ENCODE peak calls at places on chromosomes 4 and X, in five cellular contexts. G is AG08395, A is cardiac septum, X is foreskin keratinocyte, V is lower lobe of right lung. R is an unnamed sample.

GRCh38 chr4:155032521-155033229 is 175.8 kb upstream of the NPY2R start:
- DNase-seq in V (no peak), G (no peak), A (no peak), X (no peak), R (no peak)

GRCh38 chrX:150899191-150899757 is 806 bp upstream of the CD99L2 start:
- DNase-seq in G (peak), X (peak), V (peak), A (peak), R (peak)

GRCh38 chrX:138748480-138748879 is 37.0 kb upstream of the FGF13 start:
- DNase-seq in V (no peak), X (no peak), G (peak), A (no peak), R (no peak)

GRCh38 chr4:114597410-114598115 is 1.0 kb upstream of the UGT8 start:
- DNase-seq in X (no peak), V (no peak), G (no peak), A (no peak), R (no peak)

GRCh38 chrX:136200466-136200865 is 50.7 kb downstream of the MAP7D3 start:
- DNase-seq in X (peak), A (no peak), G (peak), V (no peak), R (no peak)

GRCh38 chr4:175469519-175469918 is 342.5 kb downstream of the GPM6A start:
- DNase-seq in A (no peak), V (no peak), X (peak), G (no peak), R (no peak)

GRCh38 chr4:102687982-102688433 is 72.8 kb downstream of the MANBA start:
- DNase-seq in G (no peak), X (no peak), A (no peak), V (no peak), R (no peak)

GRCh38 chr4:121252224-121252806 is 88.2 kb upstream of the TNIP3 start:
- DNase-seq in V (peak), X (peak), G (peak), A (no peak), R (peak)

GRCh38 chr4:186627226-186627865 is 72.0 kb upstream of the MTNR1A start:
- DNase-seq in X (peak), A (no peak), V (no peak), G (no peak), R (no peak)

GRCh38 chr4:182809417-182810102 is 107.6 kb downstream of the DCTD start:
- DNase-seq in G (no peak), A (no peak), X (no peak), V (no peak), R (no peak)

GRCh38 chrX:1355131-1355799 is 18.7 kb downstream of the IL3RA start:
- DNase-seq in V (peak), G (no peak), X (no peak), A (no peak), R (no peak)

GRCh38 chr4:145618210-145618911 is 824 bp upstream of the MMAA start:
- DNase-seq in X (no peak), A (no peak), V (no peak), G (peak), R (no peak)

GRCh38 chr4:102574317-102574716 is 73.2 kb downstream of the NFKB1 start:
- DNase-seq in A (no peak), X (no peak), G (peak), V (no peak), R (no peak)

GRCh38 chrX:69221239-69222102 is 56.2 kb upstream of the PJA1 start:
- DNase-seq in A (peak), V (no peak), G (no peak), X (no peak), R (peak)

GRCh38 chr4:89259435-89260028 is 48.1 kb downstream of the GPRIN3 start:
- DNase-seq in X (no peak), G (no peak), V (no peak), A (no peak), R (no peak)

GRCh38 chr4:99679204-99679603 is 21.6 kb upstream of the C4orf54 start:
- DNase-seq in G (no peak), X (no peak), V (no peak), A (no peak), R (no peak)

GRCh38 chr4:41222259-41222658 is 7.9 kb upstream of the APBB2 start:
- DNase-seq in G (no peak), A (no peak), X (no peak), V (no peak), R (no peak)

GRCh38 chrX:39762266-39762841 is 335.4 kb downstream of the BCOR start:
- DNase-seq in X (peak), G (no peak), A (no peak), V (no peak), R (no peak)

GRCh38 chrX:82676386-82676785 is 831.7 kb upstream of the POU3F4 start:
- DNase-seq in V (no peak), X (no peak), G (no peak), A (no peak), R (no peak)

GRCh38 chr4:88897180-88897579 is 159.8 kb downstream of the FAM13A start:
- DNase-seq in V (no peak), G (no peak), X (peak), A (no peak), R (no peak)

GRCh38 chrX:68929332-68930150 is 100.7 kb downstream of the EFNB1 start:
- DNase-seq in G (peak), A (peak), V (no peak), X (peak), R (no peak)

GRCh38 chr4:26576171-26576829 is 7.6 kb upstream of the TBC1D19 start:
- DNase-seq in A (no peak), G (peak), X (no peak), V (no peak), R (no peak)

GRCh38 chr4:162959056-162959455 is 207.6 kb downstream of the NAF1 start:
- DNase-seq in X (no peak), A (no peak), G (no peak), V (no peak), R (no peak)

GRCh38 chrX:84188320-84188834 is 378 bp upstream of the RPS6KA6 start:
- DNase-seq in A (no peak), V (peak), X (peak), G (peak), R (peak)

GRCh38 chrX:117957128-117957527 is 159.5 kb downstream of the KLHL13 start:
- DNase-seq in X (peak), G (no peak), V (no peak), A (no peak), R (no peak)

GRCh38 chr4:175946472-175947116 is 119.0 kb upstream of the WDR17 start:
- DNase-seq in V (no peak), G (no peak), X (no peak), A (no peak), R (no peak)

GRCh38 chrX:79506001-79506400 is 138.9 kb upstream of the ITM2A start:
- DNase-seq in X (peak), V (no peak), G (no peak), A (no peak), R (no peak)

GRCh38 chr4:150960818-150961217 is 54.3 kb downstream of the LRBA start:
- DNase-seq in X (peak), V (no peak), A (no peak), G (peak), R (no peak)

GRCh38 chr4:63492515-63492914 is 916.7 kb downstream of the TECRL start:
- DNase-seq in V (no peak), X (no peak), A (no peak), G (no peak), R (no peak)

GRCh38 chr4:37628977-37629609 is 57.1 kb downstream of the RELL1 start:
- DNase-seq in G (peak), V (no peak), X (no peak), A (no peak), R (peak)

GRCh38 chr4:54386270-54386669 is 157.2 kb downstream of the PDGFRA start:
- DNase-seq in X (no peak), V (no peak), A (no peak), G (no peak), R (no peak)

GRCh38 chr4:95268819-95269565 is 279.8 kb downstream of the UNC5C start:
- DNase-seq in A (no peak), G (no peak), V (no peak), X (no peak), R (no peak)

GRCh38 chrX:153803211-153804099 is 9.0 kb downstream of the SSR4 start:
- DNase-seq in X (no peak), G (no peak), V (no peak), A (no peak), R (peak)

GRCh38 chr4:8528713-8529112 is 51.5 kb upstream of the GPR78 start:
- DNase-seq in A (no peak), G (no peak), X (peak), V (no peak), R (no peak)

GRCh38 chr4:14848210-14848609 is 154.1 kb upstream of the CPEB2 start:
- DNase-seq in V (no peak), A (no peak), X (no peak), G (no peak), R (no peak)

GRCh38 chr4:77959566-77960338 is 97.1 kb downstream of the MRPL1 start:
- DNase-seq in V (no peak), A (no peak), G (peak), X (peak), R (no peak)

GRCh38 chr4:76212851-76213414 is 691 bp downstream of the SCARB2 start:
- DNase-seq in X (peak), V (no peak), G (peak), A (no peak), R (no peak)

GRCh38 chrX:153438522-153438921 is 7.3 kb downstream of the TREX2 start:
- DNase-seq in X (no peak), A (peak), V (no peak), G (no peak), R (no peak)